ENCODE peak calls at places on chromosomes 12 and 14, in nine cellular contexts. D is heart left ventricle, C is IMR-90, E is thyroid gland, J is suprapubic skin, K is right lobe of liver, I is A549, M is lower leg skin, U is tibial nerve. P is an unnamed sample.

GRCh38 chr14:71591929-71592328 is 340.3 kb upstream of the RGS6 start:
- DNase-seq in D (no peak), C (peak), E (no peak), J (no peak), K (no peak), I (no peak), M (no peak), U (no peak), P (no peak)

GRCh38 chr14:68627868-68628604 is 164.8 kb downstream of the ZFP36L1 start:
- DNase-seq in D (no peak), C (no peak), E (peak), J (no peak), K (peak), I (no peak), M (peak), U (no peak), P (no peak)

GRCh38 chr14:100400115-100400514 is 77.0 kb downstream of the SLC25A47 start:
- DNase-seq in D (no peak), C (no peak), E (no peak), J (no peak), K (no peak), I (no peak), M (no peak), U (no peak), P (no peak)

GRCh38 chr14:39025810-39026627 is 77.0 kb downstream of the SEC23A start:
- DNase-seq in D (no peak), C (no peak), E (no peak), J (no peak), K (no peak), I (no peak), M (no peak), U (no peak), P (no peak)

GRCh38 chr14:85437143-85437542 is 92.8 kb upstream of the FLRT2 start:
- DNase-seq in D (no peak), C (peak), E (no peak), J (no peak), K (no peak), I (peak), M (no peak), U (no peak), P (no peak)

GRCh38 chr14:26856832-26857508 is 259.1 kb upstream of the NOVA1 start:
- DNase-seq in D (peak), C (no peak), E (no peak), J (no peak), K (no peak), I (no peak), M (no peak), U (no peak), P (no peak)

GRCh38 chr14:97592341-97592980 is 795.3 kb downstream of the VRK1 start:
- DNase-seq in D (no peak), C (no peak), E (no peak), J (no peak), K (no peak), I (no peak), M (no peak), U (no peak), P (no peak)

GRCh38 chr12:121992059-121992879 is 29.4 kb upstream of the BCL7A start:
- DNase-seq in D (no peak), C (peak), E (peak), J (no peak), K (no peak), I (peak), M (no peak), U (no peak), P (no peak)

GRCh38 chr12:64744422-64745258 is 14.6 kb downstream of the GNS start:
- DNase-seq in D (no peak), C (peak), E (no peak), J (no peak), K (no peak), I (peak), M (no peak), U (no peak), P (no peak)

GRCh38 chr12:51887476-51888315 is at the start of gene ANKRD33:
- DNase-seq in D (no peak), C (no peak), E (no peak), J (peak), K (no peak), I (no peak), M (peak), U (no peak), P (peak)

GRCh38 chr14:91363776-91364523 is 53.7 kb downstream of the CCDC88C start:
- DNase-seq in D (no peak), C (no peak), E (no peak), J (no peak), K (no peak), I (no peak), M (no peak), U (no peak), P (no peak)

GRCh38 chr12:113162102-113163029 is 12.8 kb downstream of the CFAP73 start:
- DNase-seq in D (no peak), C (peak), E (peak), J (no peak), K (peak), I (no peak), M (no peak), U (no peak), P (no peak)

GRCh38 chr12:113159937-113160336 is 10.4 kb downstream of the CFAP73 start:
- DNase-seq in D (no peak), C (no peak), E (no peak), J (no peak), K (no peak), I (no peak), M (no peak), U (no peak), P (no peak)

GRCh38 chr12:113163030-113163360 is 13.5 kb downstream of the CFAP73 start:
- DNase-seq in D (no peak), C (no peak), E (no peak), J (no peak), K (no peak), I (no peak), M (no peak), U (no peak), P (no peak)

GRCh38 chr12:113164014-113164413 is 14.5 kb downstream of the CFAP73 start:
- DNase-seq in D (no peak), C (no peak), E (no peak), J (no peak), K (no peak), I (no peak), M (no peak), U (no peak), P (no peak)

GRCh38 chr12:113161415-113162016 is 12.0 kb downstream of the CFAP73 start:
- DNase-seq in D (no peak), C (no peak), E (peak), J (no peak), K (no peak), I (peak), M (no peak), U (no peak), P (no peak)
- H3K4me3 ChIP-seq in D (no peak), C (no peak), E (no peak), J (no peak), K (no peak), I (no peak), M (no peak), U (no peak), P (no peak)

GRCh38 chr12:54419088-54419887 is at the start of gene ITGA5:
- DNase-seq in D (peak), C (peak), E (peak), J (peak), K (peak), I (peak), M (peak), U (peak), P (peak)
- TF ChIP-seq POLR2A in D (peak), C (peak), E (peak), J (no peak), K (peak), I (peak), M (peak), U (peak), P (peak)

GRCh38 chr12:26939953-26940352 is 1.7 kb downstream of the FGFR1OP2 start:
- DNase-seq in D (no peak), C (no peak), E (no peak), J (no peak), K (no peak), I (no peak), M (no peak), U (no peak), P (no peak)
- H3K4me3 ChIP-seq in D (peak), C (peak), E (no peak), J (peak), K (peak), I (peak), M (no peak), U (peak), P (peak)

DNA sequence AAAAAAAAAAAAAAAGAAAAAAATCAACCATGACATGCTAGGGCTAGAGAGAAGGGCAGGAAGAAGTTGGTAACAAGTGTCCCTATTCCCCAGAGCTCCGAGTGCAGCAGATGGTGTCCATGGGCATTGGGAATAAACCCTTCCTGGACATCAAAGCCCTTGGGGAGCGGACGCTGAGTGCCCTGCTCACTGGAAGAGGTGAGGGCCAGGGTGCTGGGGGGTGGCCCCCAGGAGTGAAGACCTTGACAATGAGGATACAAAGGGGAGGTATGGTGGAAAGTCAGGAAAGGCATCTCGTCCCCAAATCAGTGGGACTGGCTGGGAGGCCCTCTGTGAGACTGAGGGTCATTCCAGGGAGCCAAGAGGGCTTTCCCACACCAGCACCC is 11.6 kb downstream of the ZNF219 start:
- DNase-seq in D (no peak), C (no peak), E (no peak), J (no peak), K (no peak), I (no peak), M (no peak), U (no peak), P (no peak)
- TF ChIP-seq POLR2A in D (no peak), C (no peak), E (no peak), J (no peak), K (no peak), I (no peak), M (no peak), U (no peak), P (no peak)

DNA sequence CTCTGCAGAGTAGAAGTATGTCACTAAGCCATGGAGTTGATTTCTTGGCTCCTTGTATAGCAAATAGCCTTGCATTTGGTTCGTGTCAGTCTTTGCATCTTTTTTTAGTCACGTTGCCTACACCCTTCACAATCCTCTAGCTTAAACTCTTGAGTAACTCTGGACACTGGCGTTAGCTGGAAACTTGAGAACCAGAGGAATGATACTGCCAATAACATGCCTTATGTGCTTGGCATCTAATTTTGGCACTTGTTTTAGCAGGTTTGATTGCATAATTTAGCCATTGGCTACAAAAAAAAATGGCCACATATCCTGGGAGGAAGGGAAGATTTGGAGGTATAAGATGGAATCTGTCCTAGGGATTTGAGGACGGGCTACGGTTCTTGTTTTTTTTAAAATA is 136.2 kb downstream of the ETV6 start:
- DNase-seq in D (no peak), C (peak), E (no peak), J (no peak), K (no peak), I (no peak), M (no peak), U (no peak), P (no peak)
- H3K4me3 ChIP-seq in D (no peak), C (no peak), E (no peak), J (no peak), K (no peak), I (no peak), M (no peak), U (no peak), P (no peak)

DNA sequence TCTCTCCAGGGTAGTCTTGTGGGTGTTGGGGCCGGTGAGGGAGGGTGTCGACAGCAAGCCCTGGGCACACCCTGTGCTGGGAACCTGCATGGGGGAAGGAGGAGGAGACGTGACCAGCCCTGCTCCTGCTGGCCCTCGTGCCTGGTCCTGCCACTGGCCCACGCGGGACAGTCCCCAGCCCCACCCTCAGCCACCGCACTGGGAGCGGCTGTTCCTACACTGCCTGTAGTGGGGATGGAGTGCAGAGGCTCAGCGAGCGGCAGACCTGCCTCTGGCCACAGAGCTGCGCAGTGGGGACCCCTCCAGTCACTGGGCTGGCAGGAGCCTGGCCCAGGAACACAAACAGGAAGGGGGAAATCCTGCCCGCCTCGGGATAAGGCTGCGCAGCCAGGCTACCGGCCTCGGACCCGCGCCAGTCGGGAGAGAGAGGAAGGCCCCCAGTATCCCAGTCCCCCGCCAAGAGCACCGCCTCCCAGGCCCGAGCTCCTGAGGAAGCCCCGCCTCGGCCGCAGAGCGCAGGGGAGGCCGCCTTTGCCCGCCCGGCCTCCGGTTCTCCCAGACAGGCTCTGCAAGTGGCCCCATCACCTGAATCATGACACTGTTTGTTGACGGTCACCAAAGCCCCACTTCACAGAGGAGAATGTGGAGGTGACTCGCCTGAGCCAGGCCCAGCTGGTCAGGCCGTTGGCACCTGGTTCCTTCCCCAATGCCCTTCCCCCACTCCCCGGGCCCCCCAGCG is 10.6 kb downstream of the AHNAK2 start:
- DNase-seq in D (peak), C (no peak), E (peak), J (peak), K (peak), I (peak), M (peak), U (no peak), P (peak)
- TF ChIP-seq POLR2A in D (no peak), C (no peak), E (no peak), J (no peak), K (no peak), I (no peak), M (no peak), U (no peak), P (no peak)

DNA sequence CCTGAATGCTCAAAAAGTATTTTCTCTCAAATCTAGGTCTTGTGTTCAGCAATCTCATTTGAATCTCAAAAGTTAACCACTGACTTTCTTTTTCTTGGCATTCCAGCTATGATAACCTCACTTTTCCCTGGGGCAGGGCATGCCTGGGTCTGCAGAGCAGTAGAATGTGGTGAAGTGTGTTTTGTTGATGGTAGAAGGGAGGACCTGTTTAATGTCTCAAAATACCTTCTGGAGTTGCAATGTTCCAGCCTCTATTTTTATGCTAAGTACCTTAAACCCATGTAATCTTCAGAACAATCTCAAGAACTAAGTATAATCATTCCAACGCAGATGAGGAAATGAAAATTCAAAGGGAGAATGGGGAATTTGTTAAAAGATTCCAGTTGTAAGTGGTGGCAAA is 82.1 kb upstream of the FUT8 start:
- DNase-seq in D (no peak), C (no peak), E (no peak), J (no peak), K (no peak), I (no peak), M (no peak), U (no peak), P (no peak)
- H3K4me3 ChIP-seq in D (no peak), C (no peak), E (no peak), J (no peak), K (no peak), I (no peak), M (no peak), U (no peak), P (no peak)

GRCh38 chr12:124519741-124520140 is 47.7 kb downstream of the NCOR2 start:
- DNase-seq in D (no peak), C (no peak), E (no peak), J (no peak), K (no peak), I (no peak), M (no peak), U (no peak), P (no peak)

GRCh38 chr12:124520896-124521295 is 46.5 kb downstream of the NCOR2 start:
- DNase-seq in D (no peak), C (no peak), E (no peak), J (no peak), K (no peak), I (no peak), M (no peak), U (no peak), P (no peak)

GRCh38 chr12:124517260-124518050 is 50.0 kb downstream of the NCOR2 start:
- DNase-seq in D (peak), C (peak), E (peak), J (peak), K (peak), I (peak), M (peak), U (peak), P (peak)

GRCh38 chr12:124518051-124518932 is 49.1 kb downstream of the NCOR2 start:
- DNase-seq in D (peak), C (peak), E (peak), J (peak), K (peak), I (peak), M (peak), U (peak), P (peak)

GRCh38 chr12:124520258-124520657 is 47.2 kb downstream of the NCOR2 start:
- DNase-seq in D (no peak), C (peak), E (peak), J (no peak), K (peak), I (peak), M (no peak), U (peak), P (no peak)
- TF ChIP-seq POLR2A in D (no peak), C (no peak), E (peak), J (no peak), K (no peak), I (no peak), M (no peak), U (no peak), P (no peak)

DNA sequence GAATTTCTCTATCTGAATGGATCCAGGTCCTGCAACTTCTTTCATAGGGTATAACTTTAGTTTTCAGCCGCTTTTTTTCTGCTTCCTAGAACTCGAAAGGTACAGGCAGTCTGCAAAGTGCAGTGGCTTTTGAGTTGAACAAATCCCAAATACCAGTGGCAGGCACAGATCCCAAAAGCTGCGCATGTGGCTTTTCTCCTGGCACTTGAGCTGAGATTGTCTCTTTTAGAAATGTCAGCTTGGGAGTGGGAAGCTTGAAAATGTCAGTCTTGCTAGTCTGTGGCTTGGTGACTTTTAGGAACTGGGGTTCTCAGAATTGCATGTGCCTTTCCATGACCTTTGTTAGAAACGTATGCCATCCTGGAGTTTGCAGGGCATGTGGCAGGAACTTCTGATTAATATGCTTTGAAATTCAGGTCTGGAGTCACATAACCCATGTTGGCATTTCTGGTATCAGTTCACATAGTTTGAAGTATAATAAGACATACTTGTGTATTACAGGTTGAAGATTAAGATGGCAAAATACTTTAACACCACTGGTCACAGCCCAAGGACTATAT is 182.1 kb downstream of the CHST11 start:
- DNase-seq in D (peak), C (no peak), E (no peak), J (no peak), K (no peak), I (no peak), M (no peak), U (no peak), P (no peak)
- H3K4me3 ChIP-seq in D (peak), C (no peak), E (no peak), J (no peak), K (no peak), I (no peak), M (no peak), U (no peak), P (no peak)

GRCh38 chr14:104081951-104082464 is 3.5 kb upstream of the ASPG start:
- DNase-seq in D (no peak), C (no peak), E (no peak), J (no peak), K (no peak), I (no peak), M (no peak), U (no peak), P (no peak)
- TF ChIP-seq POLR2A in D (no peak), C (no peak), E (no peak), J (no peak), K (no peak), I (no peak), M (no peak), U (no peak), P (no peak)